ENCODE peak calls at places on chromosomes 16 and 17, in four cellular contexts. M is endothelial cell, C is IMR-90, N is uterus. O is an unnamed sample.
A peak's percentile ranks its signal among the peaks of the same experiment; 100 is the strongest.

GRCh38 chr17:69480197-69480596 is 65.7 kb downstream of the MAP2K6 start:
- DNase-seq in C (no peak), M (no peak), N (no peak), O (no peak)

GRCh38 chr17:42107597-42108576 is 4.6 kb downstream of the DHX58 start:
- DNase-seq in M (peak; percentile 87), C (peak; percentile 32), N (peak; percentile 66), O (peak; percentile 64)

GRCh38 chr17:38898812-38899348 is 26.5 kb upstream of the LASP1NB start:
- DNase-seq in N (no peak), C (no peak), M (no peak), O (peak; percentile 53)

GRCh38 chr16:77399066-77399465 is 35.8 kb downstream of the ADAMTS18 start:
- DNase-seq in C (no peak), N (no peak), M (no peak), O (no peak)

GRCh38 chr17:17845046-17845775 is 8.4 kb upstream of the SREBF1 start:
- DNase-seq in M (no peak), C (no peak), N (no peak), O (no peak)

GRCh38 chr17:77508047-77508715 is 367.4 kb downstream of the SEC14L1 start:
- DNase-seq in N (peak; percentile 7), M (no peak), C (no peak), O (peak; percentile 88)

GRCh38 chr17:81368161-81368560 is 27.1 kb upstream of the BAHCC1 start:
- DNase-seq in N (no peak), M (no peak), C (no peak), O (no peak)

GRCh38 chr16:71933913-71934696 is 38.8 kb downstream of the IST1 start:
- DNase-seq in N (no peak), C (peak; percentile 79), M (no peak), O (peak; percentile 31)

GRCh38 chr17:50630524-50631194 is 4.0 kb upstream of the ABCC3 start:
- DNase-seq in M (peak; percentile 67), N (no peak), C (no peak), O (no peak)

GRCh38 chr17:70314506-70314905 is 145.2 kb downstream of the KCNJ2 start:
- DNase-seq in C (no peak), M (no peak), N (no peak), O (no peak)

GRCh38 chr17:81684442-81684911 is 666 bp downstream of the HGS start:
- DNase-seq in N (no peak), C (peak; percentile 88), M (no peak), O (no peak)

GRCh38 chr17:77408284-77408683 is 267.5 kb downstream of the SEC14L1 start:
- DNase-seq in N (peak; percentile 74), C (no peak), M (no peak), O (no peak)